ENCODE peak calls at places on chromosomes 3 and 15, in nine cellular contexts. One of them, this sample, is unnamed.

GRCh38 chr3:23961064-23961463 is 16.0 kb downstream of the NR1D2 start:
- DNase-seq in PC-3: no peak
- DNase-seq in MM.1S: no peak
- DNase-seq in mammary epithelial cell: peak
- DNase-seq in HCT116: no peak
- DNase-seq in GM12878: no peak
- DNase-seq in endothelial cell of umbilical vein: no peak
- DNase-seq in fibroblast of lung: no peak
- DNase-seq in K562: no peak
- DNase-seq in this sample: no peak

GRCh38 chr15:76501726-76502125 is 165.2 kb downstream of the ISL2 start:
- DNase-seq in GM12878: no peak
- DNase-seq in PC-3: no peak
- DNase-seq in HCT116: no peak
- DNase-seq in fibroblast of lung: no peak
- DNase-seq in endothelial cell of umbilical vein: no peak
- DNase-seq in mammary epithelial cell: peak
- DNase-seq in K562: no peak
- DNase-seq in MM.1S: no peak
- DNase-seq in this sample: peak

GRCh38 chr3:55723653-55724406 is 236.7 kb upstream of the WNT5A start:
- DNase-seq in K562: no peak
- DNase-seq in endothelial cell of umbilical vein: no peak
- DNase-seq in MM.1S: no peak
- DNase-seq in HCT116: no peak
- DNase-seq in mammary epithelial cell: no peak
- DNase-seq in PC-3: no peak
- DNase-seq in GM12878: no peak
- DNase-seq in fibroblast of lung: no peak
- DNase-seq in this sample: no peak

GRCh38 chr15:40493089-40493840 is 22.5 kb downstream of the CHST14 start:
- DNase-seq in endothelial cell of umbilical vein: no peak
- DNase-seq in HCT116: no peak
- DNase-seq in MM.1S: peak
- DNase-seq in mammary epithelial cell: peak
- DNase-seq in fibroblast of lung: no peak
- DNase-seq in PC-3: peak
- DNase-seq in GM12878: no peak
- DNase-seq in K562: no peak
- DNase-seq in this sample: peak

GRCh38 chr3:172581757-172582166 is 58.5 kb upstream of the TNFSF10 start:
- DNase-seq in HCT116: no peak
- DNase-seq in K562: no peak
- DNase-seq in MM.1S: no peak
- DNase-seq in fibroblast of lung: no peak
- DNase-seq in GM12878: no peak
- DNase-seq in PC-3: no peak
- DNase-seq in endothelial cell of umbilical vein: no peak
- DNase-seq in mammary epithelial cell: no peak
- DNase-seq in this sample: no peak

GRCh38 chr15:73633991-73634495 is 854 bp upstream of the NPTN start:
- DNase-seq in K562: no peak
- DNase-seq in fibroblast of lung: peak
- DNase-seq in PC-3: peak
- DNase-seq in GM12878: no peak
- DNase-seq in mammary epithelial cell: peak
- DNase-seq in HCT116: peak
- DNase-seq in MM.1S: no peak
- DNase-seq in endothelial cell of umbilical vein: peak
- DNase-seq in this sample: peak

GRCh38 chr15:33963831-33964664 is 4.2 kb upstream of the CHRM5 start:
- DNase-seq in endothelial cell of umbilical vein: peak
- DNase-seq in fibroblast of lung: peak
- DNase-seq in MM.1S: peak
- DNase-seq in K562: peak
- DNase-seq in GM12878: no peak
- DNase-seq in mammary epithelial cell: peak
- DNase-seq in PC-3: peak
- DNase-seq in HCT116: peak
- DNase-seq in this sample: peak

GRCh38 chr15:89307046-89307587 is 27.5 kb downstream of the POLG start:
- DNase-seq in mammary epithelial cell: peak
- DNase-seq in K562: no peak
- DNase-seq in PC-3: peak
- DNase-seq in GM12878: no peak
- DNase-seq in HCT116: no peak
- DNase-seq in MM.1S: no peak
- DNase-seq in fibroblast of lung: peak
- DNase-seq in endothelial cell of umbilical vein: peak
- DNase-seq in this sample: peak

GRCh38 chr3:131216801-131217200 is 164.8 kb upstream of the NUDT16 start:
- DNase-seq in PC-3: peak
- DNase-seq in mammary epithelial cell: peak
- DNase-seq in HCT116: peak
- DNase-seq in endothelial cell of umbilical vein: peak
- DNase-seq in K562: peak
- DNase-seq in MM.1S: no peak
- DNase-seq in fibroblast of lung: peak
- DNase-seq in GM12878: no peak
- DNase-seq in this sample: peak

GRCh38 chr3:165439765-165440164 is 243.6 kb upstream of the SLITRK3 start:
- DNase-seq in MM.1S: peak
- DNase-seq in fibroblast of lung: peak
- DNase-seq in GM12878: peak
- DNase-seq in HCT116: no peak
- DNase-seq in K562: no peak
- DNase-seq in mammary epithelial cell: no peak
- DNase-seq in PC-3: no peak
- DNase-seq in endothelial cell of umbilical vein: no peak
- DNase-seq in this sample: no peak

GRCh38 chr3:142315083-142315482 is 89.7 kb upstream of the GK5 start:
- DNase-seq in MM.1S: no peak
- DNase-seq in mammary epithelial cell: peak
- DNase-seq in fibroblast of lung: peak
- DNase-seq in GM12878: no peak
- DNase-seq in HCT116: no peak
- DNase-seq in PC-3: peak
- DNase-seq in K562: no peak
- DNase-seq in endothelial cell of umbilical vein: peak
- DNase-seq in this sample: peak

GRCh38 chr3:150741497-150742140 is 21.4 kb downstream of the SIAH2 start:
- DNase-seq in mammary epithelial cell: no peak
- DNase-seq in MM.1S: no peak
- DNase-seq in fibroblast of lung: no peak
- DNase-seq in endothelial cell of umbilical vein: no peak
- DNase-seq in GM12878: no peak
- DNase-seq in HCT116: no peak
- DNase-seq in K562: no peak
- DNase-seq in PC-3: no peak
- DNase-seq in this sample: peak

GRCh38 chr15:65384505-65384894 is 6.7 kb upstream of the IGDCC3 start:
- DNase-seq in endothelial cell of umbilical vein: no peak
- DNase-seq in K562: no peak
- DNase-seq in MM.1S: no peak
- DNase-seq in fibroblast of lung: no peak
- DNase-seq in GM12878: no peak
- DNase-seq in PC-3: no peak
- DNase-seq in mammary epithelial cell: no peak
- DNase-seq in HCT116: no peak
- DNase-seq in this sample: no peak

GRCh38 chr3:16865335-16865734 is 19.4 kb upstream of the PLCL2 start:
- DNase-seq in GM12878: no peak
- DNase-seq in mammary epithelial cell: no peak
- DNase-seq in MM.1S: no peak
- DNase-seq in endothelial cell of umbilical vein: no peak
- DNase-seq in HCT116: no peak
- DNase-seq in fibroblast of lung: no peak
- DNase-seq in PC-3: peak
- DNase-seq in K562: no peak
- DNase-seq in this sample: peak

GRCh38 chr3:171803044-171803443 is 7.2 kb downstream of the PLD1 start:
- DNase-seq in K562: no peak
- DNase-seq in PC-3: no peak
- DNase-seq in HCT116: no peak
- DNase-seq in MM.1S: no peak
- DNase-seq in mammary epithelial cell: no peak
- DNase-seq in GM12878: no peak
- DNase-seq in fibroblast of lung: no peak
- DNase-seq in endothelial cell of umbilical vein: no peak
- DNase-seq in this sample: no peak

GRCh38 chr15:39202641-39203040 is 378.2 kb upstream of the THBS1 start:
- DNase-seq in MM.1S: no peak
- DNase-seq in K562: no peak
- DNase-seq in endothelial cell of umbilical vein: no peak
- DNase-seq in mammary epithelial cell: peak
- DNase-seq in fibroblast of lung: peak
- DNase-seq in HCT116: no peak
- DNase-seq in GM12878: no peak
- DNase-seq in PC-3: peak
- DNase-seq in this sample: no peak

GRCh38 chr3:112128843-112129727 is 4.0 kb downstream of the GCSAM start:
- DNase-seq in HCT116: no peak
- DNase-seq in endothelial cell of umbilical vein: no peak
- DNase-seq in GM12878: no peak
- DNase-seq in MM.1S: peak
- DNase-seq in mammary epithelial cell: peak
- DNase-seq in PC-3: peak
- DNase-seq in fibroblast of lung: peak
- DNase-seq in K562: no peak
- DNase-seq in this sample: peak

GRCh38 chr3:67386446-67386845 is 268.0 kb downstream of the SUCLG2 start:
- DNase-seq in fibroblast of lung: no peak
- DNase-seq in K562: no peak
- DNase-seq in HCT116: no peak
- DNase-seq in PC-3: no peak
- DNase-seq in mammary epithelial cell: peak
- DNase-seq in endothelial cell of umbilical vein: no peak
- DNase-seq in MM.1S: no peak
- DNase-seq in GM12878: no peak
- DNase-seq in this sample: no peak

DNA sequence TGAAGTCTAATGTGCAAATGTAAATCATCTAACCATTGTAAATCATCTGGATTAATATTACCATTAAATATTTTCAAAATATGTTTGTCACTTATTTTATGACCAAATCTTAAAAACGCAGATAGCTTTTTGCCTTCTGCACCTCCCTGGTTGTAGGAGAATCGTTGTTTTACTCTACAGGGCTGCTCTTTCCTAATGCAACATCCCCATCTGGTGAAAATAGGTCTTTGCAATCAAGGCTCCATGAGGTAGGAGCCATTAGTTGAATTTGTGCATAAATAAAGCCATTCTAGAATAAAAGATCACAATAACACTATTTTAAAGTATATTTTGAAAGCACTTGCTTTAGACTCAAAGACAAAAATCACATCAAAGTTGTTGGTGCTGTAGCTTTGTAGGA is 535.6 kb upstream of the AGTR1 start:
- DNase-seq in PC-3: no peak
- DNase-seq in HCT116: no peak
- DNase-seq in fibroblast of lung: no peak
- DNase-seq in MM.1S: no peak
- DNase-seq in endothelial cell of umbilical vein: no peak
- DNase-seq in K562: no peak
- DNase-seq in mammary epithelial cell: no peak
- DNase-seq in GM12878: no peak
- DNase-seq in this sample: no peak
- TF ChIP-seq EZH2 in PC-3: no peak
- TF ChIP-seq EZH2 in HCT116: no peak
- TF ChIP-seq EZH2 in fibroblast of lung: no peak
- TF ChIP-seq EZH2 in MM.1S: no peak
- TF ChIP-seq EZH2 in endothelial cell of umbilical vein: no peak
- TF ChIP-seq EZH2 in K562: no peak
- TF ChIP-seq EZH2 in mammary epithelial cell: no peak
- TF ChIP-seq EZH2 in GM12878: no peak
- TF ChIP-seq EZH2 in this sample: no peak

GRCh38 chr3:152961323-152961722 is 126.4 kb downstream of the P2RY1 start:
- DNase-seq in HCT116: peak
- DNase-seq in MM.1S: peak
- DNase-seq in mammary epithelial cell: peak
- DNase-seq in endothelial cell of umbilical vein: peak
- DNase-seq in GM12878: peak
- DNase-seq in PC-3: peak
- DNase-seq in K562: peak
- DNase-seq in fibroblast of lung: peak
- DNase-seq in this sample: no peak
- TF ChIP-seq CTCF in HCT116: peak
- TF ChIP-seq CTCF in MM.1S: peak
- TF ChIP-seq CTCF in mammary epithelial cell: peak
- TF ChIP-seq CTCF in endothelial cell of umbilical vein: peak
- TF ChIP-seq CTCF in GM12878: peak
- TF ChIP-seq CTCF in PC-3: peak
- TF ChIP-seq CTCF in K562: peak
- TF ChIP-seq CTCF in fibroblast of lung: peak
- TF ChIP-seq CTCF in this sample: peak

GRCh38 chr3:42192334-42193200 is 73.4 kb downstream of the CCK start:
- DNase-seq in PC-3: no peak
- DNase-seq in HCT116: no peak
- DNase-seq in fibroblast of lung: no peak
- DNase-seq in mammary epithelial cell: no peak
- DNase-seq in GM12878: peak
- DNase-seq in endothelial cell of umbilical vein: no peak
- DNase-seq in MM.1S: peak
- DNase-seq in K562: no peak
- DNase-seq in this sample: peak
- H3K4me2 ChIP-seq in PC-3: no peak
- H3K4me2 ChIP-seq in HCT116: no peak
- H3K4me2 ChIP-seq in fibroblast of lung: no peak
- H3K4me2 ChIP-seq in mammary epithelial cell: no peak
- H3K4me2 ChIP-seq in GM12878: peak
- H3K4me2 ChIP-seq in endothelial cell of umbilical vein: no peak
- H3K4me2 ChIP-seq in MM.1S: peak
- H3K4me2 ChIP-seq in K562: no peak
- H3K4me2 ChIP-seq in this sample: peak

GRCh38 chr15:67824157-67824899 is 981 bp upstream of the SKOR1 start:
- DNase-seq in endothelial cell of umbilical vein: no peak
- DNase-seq in K562: no peak
- DNase-seq in mammary epithelial cell: no peak
- DNase-seq in PC-3: no peak
- DNase-seq in MM.1S: no peak
- DNase-seq in fibroblast of lung: no peak
- DNase-seq in GM12878: no peak
- DNase-seq in HCT116: no peak
- DNase-seq in this sample: no peak

GRCh38 chr15:67826717-67827560 is 1.6 kb downstream of the SKOR1 start:
- DNase-seq in fibroblast of lung: no peak
- DNase-seq in HCT116: no peak
- DNase-seq in PC-3: no peak
- DNase-seq in GM12878: no peak
- DNase-seq in mammary epithelial cell: no peak
- DNase-seq in K562: no peak
- DNase-seq in endothelial cell of umbilical vein: no peak
- DNase-seq in MM.1S: no peak
- DNase-seq in this sample: no peak

GRCh38 chr15:67824900-67825879 is at the start of gene SKOR1:
- DNase-seq in fibroblast of lung: peak
- DNase-seq in endothelial cell of umbilical vein: no peak
- DNase-seq in GM12878: no peak
- DNase-seq in PC-3: no peak
- DNase-seq in mammary epithelial cell: no peak
- DNase-seq in HCT116: no peak
- DNase-seq in MM.1S: no peak
- DNase-seq in K562: no peak
- DNase-seq in this sample: peak

GRCh38 chr15:67827561-67828378 is 2.5 kb downstream of the SKOR1 start:
- DNase-seq in fibroblast of lung: no peak
- DNase-seq in endothelial cell of umbilical vein: no peak
- DNase-seq in MM.1S: no peak
- DNase-seq in GM12878: no peak
- DNase-seq in PC-3: no peak
- DNase-seq in mammary epithelial cell: no peak
- DNase-seq in K562: no peak
- DNase-seq in HCT116: no peak
- DNase-seq in this sample: no peak

GRCh38 chr15:67825880-67826716 is 789 bp downstream of the SKOR1 start:
- DNase-seq in MM.1S: no peak
- DNase-seq in HCT116: no peak
- DNase-seq in fibroblast of lung: no peak
- DNase-seq in endothelial cell of umbilical vein: no peak
- DNase-seq in GM12878: no peak
- DNase-seq in PC-3: no peak
- DNase-seq in K562: no peak
- DNase-seq in mammary epithelial cell: no peak
- DNase-seq in this sample: no peak
- TF ChIP-seq EZH2 in MM.1S: no peak
- TF ChIP-seq EZH2 in HCT116: no peak
- TF ChIP-seq EZH2 in fibroblast of lung: peak
- TF ChIP-seq EZH2 in endothelial cell of umbilical vein: peak
- TF ChIP-seq EZH2 in GM12878: no peak
- TF ChIP-seq EZH2 in PC-3: no peak
- TF ChIP-seq EZH2 in K562: no peak
- TF ChIP-seq EZH2 in mammary epithelial cell: peak
- TF ChIP-seq EZH2 in this sample: peak